ENCODE peak calls at places on chromosomes 7 and 10, in eight cellular contexts. W, V, K, Z, X, B, R and A are unnamed samples.

GRCh38 chr10:49689882-49690510 is 10.5 kb downstream of the C10orf53 start:
- DNase-seq in W (no peak), Z (no peak), K (no peak), X (no peak), R (no peak), B (no peak), V (no peak), A (no peak)

GRCh38 chr7:38975944-38976392 is 1.7 kb upstream of the POU6F2 start:
- DNase-seq in K (no peak), W (no peak), R (no peak), Z (no peak), B (no peak), V (no peak), X (no peak), A (peak)

GRCh38 chr10:3672220-3672619 is 112.8 kb downstream of the KLF6 start:
- DNase-seq in X (peak), R (no peak), Z (no peak), W (no peak), K (peak), B (no peak), V (no peak), A (no peak)

GRCh38 chr10:30026080-30026479 is 33.3 kb downstream of the JCAD start:
- DNase-seq in Z (no peak), W (no peak), B (no peak), V (no peak), K (no peak), R (no peak), X (no peak), A (no peak)

GRCh38 chr10:130358981-130359650 is 222.9 kb downstream of the GLRX3 start:
- DNase-seq in W (no peak), V (no peak), R (no peak), K (no peak), X (no peak), Z (no peak), B (no peak), A (no peak)

GRCh38 chr7:46990761-46991160 is 591.1 kb downstream of the TNS3 start:
- DNase-seq in R (no peak), Z (no peak), B (no peak), X (peak), K (peak), W (no peak), V (no peak), A (no peak)

GRCh38 chr7:91976743-91977142 is 36.1 kb downstream of the AKAP9 start:
- DNase-seq in W (no peak), V (no peak), R (no peak), K (no peak), X (no peak), B (no peak), Z (no peak), A (no peak)

GRCh38 chr7:141366098-141366621 is 185.1 kb upstream of the AGK start:
- DNase-seq in Z (no peak), K (peak), W (no peak), X (no peak), B (no peak), R (no peak), V (no peak), A (no peak)

GRCh38 chr7:2541291-2542010 is 13.9 kb downstream of the BRAT1 start:
- DNase-seq in V (no peak), R (no peak), Z (no peak), X (no peak), W (no peak), B (no peak), K (no peak), A (no peak)

GRCh38 chr7:2540641-2541051 is 14.7 kb downstream of the BRAT1 start:
- DNase-seq in X (no peak), R (no peak), K (no peak), V (no peak), B (no peak), Z (no peak), W (no peak), A (no peak)

GRCh38 chr7:2539031-2540028 is 16.0 kb downstream of the BRAT1 start:
- DNase-seq in W (no peak), Z (no peak), R (no peak), B (no peak), X (no peak), K (no peak), V (no peak), A (no peak)

GRCh38 chr7:2537981-2538851 is 17.1 kb downstream of the BRAT1 start:
- DNase-seq in K (no peak), V (no peak), Z (no peak), W (no peak), X (no peak), R (no peak), B (no peak), A (no peak)

GRCh38 chr7:2540133-2540532 is 15.2 kb downstream of the BRAT1 start:
- DNase-seq in W (no peak), X (no peak), B (no peak), Z (no peak), R (no peak), K (no peak), V (no peak), A (no peak)
- TF ChIP-seq CTCF in W (no peak), X (no peak), B (no peak), Z (no peak), R (no peak), K (no peak), V (no peak), A (no peak)

GRCh38 chr10:64116731-64117130 is 595.5 kb downstream of the REEP3 start:
- DNase-seq in B (no peak), Z (no peak), V (no peak), K (no peak), W (no peak), X (no peak), R (no peak), A (no peak)

GRCh38 chr10:64115471-64115870 is 594.3 kb downstream of the REEP3 start:
- DNase-seq in B (no peak), R (no peak), W (no peak), V (no peak), K (no peak), Z (no peak), X (no peak), A (no peak)

GRCh38 chr10:64118736-64119135 is 597.5 kb downstream of the REEP3 start:
- DNase-seq in B (no peak), X (no peak), Z (no peak), W (no peak), K (no peak), V (no peak), R (no peak), A (no peak)

GRCh38 chr10:64113796-64114195 is 592.6 kb downstream of the REEP3 start:
- DNase-seq in R (no peak), V (no peak), X (no peak), W (no peak), B (no peak), K (no peak), Z (no peak), A (no peak)

GRCh38 chr10:64115913-64116643 is 594.9 kb downstream of the REEP3 start:
- DNase-seq in Z (no peak), V (no peak), X (no peak), R (peak), K (no peak), B (peak), W (peak), A (no peak)
- TF ChIP-seq CTCF in Z (peak), V (no peak), X (peak), R (no peak), K (no peak), B (peak), W (peak), A (no peak)

DNA sequence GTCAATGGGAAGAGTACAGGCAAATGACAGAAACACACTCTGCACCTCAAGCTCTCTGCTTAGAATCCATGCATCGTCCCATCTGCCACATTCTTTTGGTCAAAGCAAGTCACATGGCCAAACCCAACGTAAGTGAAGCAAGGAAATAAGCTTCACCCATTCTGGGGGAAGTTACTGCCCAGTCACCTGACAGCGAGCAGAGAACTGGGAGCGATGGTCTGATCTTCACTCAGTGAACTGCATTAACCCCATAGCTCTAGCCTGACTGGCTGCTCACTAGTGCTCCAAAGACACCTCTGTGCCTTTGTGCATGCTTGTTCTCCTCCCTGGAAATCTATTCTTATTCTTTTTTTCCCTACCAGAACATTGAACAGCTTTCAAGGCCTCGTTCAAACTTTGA is 89.9 kb downstream of the APBB1IP start:
- DNase-seq in Z (no peak), B (no peak), W (no peak), V (no peak), X (no peak), K (no peak), R (no peak), A (no peak)
- TF ChIP-seq CTCF in Z (no peak), B (no peak), W (no peak), V (no peak), X (no peak), K (no peak), R (no peak), A (no peak)

DNA sequence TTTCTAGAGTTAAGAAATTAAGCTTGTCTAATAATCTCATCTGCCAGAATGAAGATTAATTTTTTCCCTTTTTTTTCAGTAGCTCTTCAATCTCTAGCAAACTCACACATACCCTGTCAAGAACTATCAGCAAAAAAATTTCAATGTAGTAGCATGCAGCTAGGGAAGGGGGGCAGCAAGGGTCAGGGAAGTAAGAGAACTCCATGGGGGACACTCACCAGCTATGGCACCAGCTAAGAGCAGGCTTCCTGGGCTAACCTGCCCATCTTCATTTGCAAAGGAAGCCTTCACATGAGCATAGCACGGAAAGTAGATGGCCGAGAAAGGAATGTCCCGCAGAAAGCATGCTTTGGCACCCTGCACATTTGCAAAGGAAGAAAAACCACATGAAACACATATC is 190.4 kb downstream of the SLC25A13 start:
- DNase-seq in B (peak), Z (no peak), W (no peak), V (no peak), X (no peak), K (no peak), R (no peak), A (no peak)
- TF ChIP-seq CTCF in B (peak), Z (no peak), W (no peak), V (no peak), X (no peak), K (no peak), R (no peak), A (no peak)

GRCh38 chr10:37857287-37858211 is at the start of gene ZNF248:
- DNase-seq in X (peak), Z (peak), R (peak), V (peak), K (peak), W (peak), B (peak), A (peak)
- TF ChIP-seq CTCF in X (peak), Z (no peak), R (no peak), V (no peak), K (no peak), W (no peak), B (no peak), A (no peak)

GRCh38 chr10:66627156-66627555 is 298.7 kb upstream of the LRRTM3 start:
- DNase-seq in W (peak), X (no peak), K (no peak), Z (no peak), R (no peak), V (no peak), B (peak), A (no peak)
- TF ChIP-seq CTCF in W (no peak), X (no peak), K (no peak), Z (peak), R (no peak), V (no peak), B (peak), A (no peak)

DNA sequence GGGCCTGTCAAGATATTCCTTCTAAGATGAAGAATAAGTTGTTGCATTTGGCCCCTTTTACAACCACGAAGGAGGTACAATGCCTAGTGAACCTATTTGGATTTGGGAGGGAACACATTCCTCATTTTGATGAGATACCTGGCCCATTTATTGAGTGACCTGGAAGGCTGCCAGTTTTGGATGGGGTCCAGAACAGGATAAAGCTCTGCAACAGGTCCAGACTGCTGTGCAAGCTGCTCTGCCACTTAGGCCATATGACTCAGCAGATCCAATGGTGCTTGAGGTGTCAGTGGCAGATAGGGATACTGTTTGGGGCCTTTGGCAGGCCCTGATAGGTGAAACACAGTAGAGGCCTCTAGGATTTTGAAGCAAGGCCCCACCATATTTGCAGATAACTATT is 704.6 kb downstream of the CCSER2 start:
- DNase-seq in V (no peak), R (no peak), Z (no peak), X (no peak), K (no peak), W (no peak), B (no peak), A (no peak)
- TF ChIP-seq CTCF in V (no peak), R (no peak), Z (no peak), X (no peak), K (no peak), W (no peak), B (no peak), A (no peak)

DNA sequence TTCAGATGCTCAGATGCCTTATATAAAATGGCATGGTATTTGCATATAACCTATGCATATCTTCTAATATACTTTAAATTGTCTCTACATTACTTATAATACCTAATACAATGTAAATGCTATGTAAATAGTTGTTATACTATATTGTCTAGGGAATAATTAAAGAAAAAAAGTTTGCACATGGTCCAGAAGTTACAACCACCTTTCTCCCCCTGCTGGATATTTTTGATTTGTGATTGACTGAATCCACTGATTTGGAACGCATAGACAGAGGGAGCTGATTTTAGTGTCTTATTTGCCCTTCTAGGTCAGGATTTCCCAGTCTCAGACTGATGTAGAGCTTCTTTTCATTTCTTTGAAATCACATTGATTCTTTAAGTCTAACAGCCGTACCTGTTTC is 31.8 kb downstream of the MDFIC start:
- DNase-seq in B (no peak), K (no peak), W (no peak), R (no peak), X (no peak), V (no peak), Z (no peak), A (no peak)
- TF ChIP-seq CTCF in B (peak), K (peak), W (no peak), R (no peak), X (peak), V (no peak), Z (no peak), A (no peak)

GRCh38 chr7:99825873-99826272 is 1.9 kb upstream of the CYP3A43 start:
- DNase-seq in V (no peak), W (no peak), K (no peak), R (no peak), X (no peak), Z (no peak), B (no peak), A (no peak)

GRCh38 chr7:99831595-99831994 is 3.8 kb downstream of the CYP3A43 start:
- DNase-seq in V (no peak), K (no peak), W (no peak), R (no peak), Z (no peak), B (no peak), X (no peak), A (no peak)

GRCh38 chr7:99827040-99827778 is 604 bp upstream of the CYP3A43 start:
- DNase-seq in V (no peak), Z (no peak), B (no peak), X (no peak), W (no peak), R (no peak), K (no peak), A (no peak)

GRCh38 chr7:99829520-99830160 is 1.8 kb downstream of the CYP3A43 start:
- DNase-seq in X (no peak), W (no peak), K (no peak), R (no peak), V (no peak), Z (no peak), B (no peak), A (no peak)

DNA sequence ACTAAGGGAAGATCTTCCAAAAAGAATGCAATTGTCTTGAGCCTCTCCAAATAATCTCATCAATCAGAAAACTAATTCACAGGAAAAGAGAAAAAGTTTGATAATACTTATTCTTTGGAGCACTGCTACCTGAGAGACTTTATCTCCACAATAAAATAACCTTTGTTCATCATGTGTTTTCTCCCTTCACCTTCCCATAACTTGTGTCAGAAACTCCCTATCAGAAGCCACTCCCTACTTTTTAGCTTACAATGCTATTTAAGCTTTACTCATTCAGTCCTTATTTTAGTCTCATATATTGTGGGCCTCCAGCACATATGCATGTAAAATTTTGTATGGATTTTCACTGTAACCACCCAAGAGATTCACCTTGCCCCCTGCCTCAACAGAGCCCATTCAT is 1.0 kb downstream of the CYP3A43 start:
- DNase-seq in W (no peak), Z (no peak), R (no peak), V (no peak), K (no peak), X (no peak), B (no peak), A (no peak)
- TF ChIP-seq CTCF in W (no peak), Z (no peak), R (no peak), V (no peak), K (no peak), X (no peak), B (no peak), A (no peak)